ENCODE peak calls at places on chromosome 17, in four cellular contexts. N is lung, K is heart right ventricle, U is breast epithelium. M is an unnamed sample.

GRCh38 chr17:30547778-30548177 is 70.6 kb downstream of the GOSR1 start:
- DNase-seq in K (no peak), U (no peak), N (no peak), M (no peak)

GRCh38 chr17:10754109-10754508 is 24.3 kb upstream of the TMEM220 start:
- DNase-seq in K (peak; percentile 32), N (no peak), U (no peak), M (no peak)

GRCh38 chr17:75553553-75554110 is 28.1 kb downstream of the LLGL2 start:
- DNase-seq in U (no peak), K (no peak), N (no peak), M (no peak)

GRCh38 chr17:74354123-74354522 is 7.5 kb downstream of the BTBD17 start:
- DNase-seq in U (no peak), K (peak; percentile 54), N (no peak), M (no peak)

GRCh38 chr17:39167492-39167891 is 1.5 kb upstream of the ARL5C start:
- DNase-seq in N (no peak), U (no peak), K (peak; percentile 40), M (no peak)

GRCh38 chr17:2054262-2054739 is 602 bp upstream of the HIC1 start:
- DNase-seq in N (no peak), U (no peak), K (no peak), M (no peak)

GRCh38 chr17:78528541-78528940 is 48.7 kb downstream of the DNAH17 start:
- DNase-seq in U (no peak), N (no peak), K (no peak), M (no peak)

GRCh38 chr17:80104956-80105375 is 3.6 kb downstream of the GAA start:
- DNase-seq in N (no peak), K (no peak), U (no peak), M (peak; percentile 53)

GRCh38 chr17:11803635-11804034 is 193.6 kb downstream of the ZNF18 start:
- DNase-seq in K (no peak), U (no peak), N (no peak), M (no peak)

GRCh38 chr17:42112552-42113176 is at the start of gene DHX58:
- DNase-seq in N (peak; percentile 78), K (peak; percentile 56), U (peak; percentile 73), M (peak; percentile 76)

GRCh38 chr17:3723188-3723555 is 531 bp upstream of the HASPIN start:
- DNase-seq in N (no peak), U (no peak), K (no peak), M (no peak)

GRCh38 chr17:1060991-1061390 is 64.1 kb downstream of the TIMM22 start:
- DNase-seq in K (no peak), U (peak; percentile 73), N (peak; percentile 82), M (no peak)

GRCh38 chr17:28189667-28190066 is 129.3 kb upstream of the TMEM97 start:
- DNase-seq in K (no peak), N (no peak), U (no peak), M (no peak)

GRCh38 chr17:33178641-33179040 is 114.5 kb downstream of the ASIC2 start:
- DNase-seq in K (no peak), N (no peak), U (no peak), M (no peak)

GRCh38 chr17:357634-358033 is 5.0 kb upstream of the RPH3AL start:
- DNase-seq in N (no peak), U (no peak), K (no peak), M (peak; percentile 46)

GRCh38 chr17:31492880-31493655 is 101.6 kb downstream of the RAB11FIP4 start:
- DNase-seq in K (no peak), N (peak; percentile 66), U (no peak), M (peak; percentile 49)

GRCh38 chr17:2239882-2240430 is 63.6 kb downstream of the SMG6 start:
- DNase-seq in U (no peak), N (no peak), K (no peak), M (no peak)

GRCh38 chr17:72774251-72774650 is 318.2 kb downstream of the SLC39A11 start:
- DNase-seq in U (no peak), N (no peak), K (no peak), M (no peak)

GRCh38 chr17:7438050-7438614 is 1.2 kb upstream of the FGF11 start:
- DNase-seq in N (peak; percentile 69), K (peak; percentile 82), U (peak; percentile 74), M (no peak)

GRCh38 chr17:58498177-58498828 is 10.1 kb upstream of the HSF5 start:
- DNase-seq in K (no peak), N (no peak), U (no peak), M (no peak)

GRCh38 chr17:58165981-58166380 is 801 bp upstream of the OR4D2 start:
- DNase-seq in N (no peak), K (no peak), U (no peak), M (no peak)

GRCh38 chr17:55398689-55399088 is 22.9 kb downstream of the MMD start:
- DNase-seq in U (no peak), N (no peak), K (no peak), M (no peak)

GRCh38 chr17:63537991-63538692 is 12.1 kb upstream of the DCAF7 start:
- DNase-seq in U (no peak), K (no peak), N (no peak), M (peak; percentile 62)

GRCh38 chr17:64087252-64088005 is 42.5 kb downstream of the ERN1 start:
- DNase-seq in U (no peak), N (no peak), K (no peak), M (no peak)

GRCh38 chr17:41615454-41615853 is 2.9 kb upstream of the KRT16 start:
- DNase-seq in N (no peak), U (peak; percentile 87), K (no peak), M (no peak)

GRCh38 chr17:82915010-82915696 is 75.3 kb upstream of the ZNF750 start:
- DNase-seq in U (no peak), K (no peak), N (no peak), M (no peak)

GRCh38 chr17:82912571-82913089 is 72.8 kb upstream of the ZNF750 start:
- DNase-seq in K (peak; percentile 42), N (no peak), U (no peak), M (peak; percentile 49)

GRCh38 chr17:82913304-82914043 is 73.7 kb upstream of the ZNF750 start:
- DNase-seq in N (no peak), U (no peak), K (no peak), M (no peak)

GRCh38 chr17:82915697-82916027 is 75.8 kb upstream of the ZNF750 start:
- DNase-seq in U (no peak), N (no peak), K (no peak), M (no peak)

DNA sequence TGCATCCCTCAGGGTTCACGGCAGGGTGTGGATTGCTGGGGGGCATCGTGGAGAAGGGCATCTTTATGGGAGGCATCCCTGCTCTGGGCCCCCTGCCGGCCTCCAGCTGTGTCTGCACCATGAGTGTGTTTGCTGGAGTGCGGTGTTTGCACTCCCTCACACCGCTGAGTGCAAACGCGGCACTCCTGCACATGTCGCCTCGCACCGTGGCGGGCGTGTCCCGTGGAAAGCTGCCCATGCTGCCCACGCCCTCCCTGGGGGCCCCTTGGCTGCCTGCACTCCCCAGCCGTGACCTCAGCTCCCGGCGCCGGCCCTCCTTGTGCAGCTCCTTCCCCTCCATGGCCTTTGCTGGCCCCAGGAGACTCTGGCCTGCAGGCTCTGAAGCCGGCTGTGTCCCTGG is 74.6 kb upstream of the ZNF750 start:
- DNase-seq in N (no peak), U (no peak), K (peak; percentile 55), M (peak; percentile 58)
- TF ChIP-seq CTCF in N (no peak), U (no peak), K (peak; percentile 37), M (no peak)

GRCh38 chr17:76581515-76581914 is 4.1 kb downstream of the ST6GALNAC2 start:
- DNase-seq in U (peak; percentile 78), K (no peak), N (no peak), M (no peak)
- H3K4me1 ChIP-seq in U (no peaks in the 10 kb centered on the region), K (peaks cover 19% of the 10 kb centered on the region), N (peaks cover 3% of the 10 kb centered on the region), M (no peaks in the 10 kb centered on the region)

DNA sequence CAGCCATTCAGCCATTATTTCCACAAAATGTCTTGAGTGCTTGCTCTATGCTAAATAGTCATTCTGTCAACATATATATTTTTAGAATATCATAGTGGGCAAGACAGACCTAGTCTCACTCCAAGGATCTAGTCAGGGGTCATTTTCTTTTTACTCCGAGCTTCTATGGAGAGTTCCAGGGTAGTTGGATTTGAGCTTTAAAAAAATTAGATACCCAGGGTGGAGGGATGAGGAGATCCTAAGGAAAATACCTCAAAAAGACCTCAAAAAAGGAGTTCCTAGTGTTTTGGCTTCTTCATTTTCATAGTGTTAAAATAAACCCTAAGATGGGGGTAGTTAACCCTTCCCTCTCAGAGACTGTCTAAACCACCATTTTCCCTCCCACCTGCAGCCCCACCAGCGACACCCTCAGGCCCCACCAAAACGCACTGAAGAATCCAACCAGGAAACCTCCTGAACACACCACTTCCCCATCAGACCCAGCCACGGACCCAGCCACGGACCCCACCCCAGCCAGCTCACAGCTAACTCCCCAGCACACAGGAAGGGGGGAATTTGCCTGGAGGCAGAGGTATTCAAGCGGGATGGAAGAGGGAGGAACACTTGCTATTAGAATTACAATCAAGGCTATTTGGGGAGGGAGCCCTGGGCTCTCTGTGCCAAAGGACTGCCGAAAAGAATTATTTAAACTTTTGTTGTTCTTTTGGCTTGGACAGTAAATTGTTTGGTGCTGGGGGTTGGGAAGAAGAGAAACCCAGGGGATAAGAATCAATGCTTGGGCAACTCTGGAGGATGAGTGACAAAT is 2.2 kb downstream of the ETV4 start:
- DNase-seq in U (no peak), K (no peak), N (no peak), M (no peak)
- TF ChIP-seq CTCF in U (no peak), K (no peak), N (no peak), M (no peak)

DNA sequence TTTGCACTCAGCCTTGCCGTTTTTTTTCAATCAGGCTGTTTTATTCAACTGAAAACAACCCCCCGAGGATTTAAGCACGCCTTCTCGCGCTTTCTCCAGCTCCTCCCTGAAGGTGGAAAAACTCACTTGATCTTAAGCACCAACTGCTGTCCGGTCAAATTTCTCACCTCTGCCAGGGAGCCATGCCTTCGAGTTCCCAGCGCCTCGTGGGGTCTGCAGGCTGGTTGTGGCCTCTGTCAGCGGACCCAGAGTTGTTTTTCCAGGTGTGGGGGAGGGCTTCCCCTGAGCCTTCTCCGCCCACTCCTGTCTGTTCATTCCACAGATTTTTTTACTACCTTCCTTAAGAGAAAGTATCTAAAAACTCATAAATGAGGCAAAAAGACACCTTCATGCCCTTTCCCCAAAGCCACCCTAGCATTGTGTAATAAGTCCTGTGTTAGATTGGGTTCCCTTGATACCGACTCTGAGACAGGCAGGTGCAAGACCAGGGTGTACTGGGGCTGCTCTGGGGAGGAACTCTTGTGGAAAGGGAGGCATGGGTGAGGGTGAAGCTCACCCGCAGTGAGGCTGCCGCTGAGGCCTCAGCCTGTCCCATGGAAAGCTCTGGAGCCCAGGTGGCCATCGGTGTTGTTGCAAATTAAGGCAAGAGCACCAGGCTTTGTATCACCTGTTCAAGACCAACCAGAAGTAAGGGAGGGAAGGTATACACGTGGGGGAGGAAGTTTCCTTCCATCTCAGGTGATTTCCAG is 101.6 kb downstream of the AXIN2 start:
- DNase-seq in U (no peak), K (no peak), N (no peak), M (no peak)
- H3K4me1 ChIP-seq in U (no peaks in the 10 kb centered on the region), K (peaks cover 22% of the 10 kb centered on the region), N (peaks cover 12% of the 10 kb centered on the region), M (no peaks in the 10 kb centered on the region)

GRCh38 chr17:82496529-82497434 is 22.8 kb upstream of the FOXK2 start:
- DNase-seq in K (peak; percentile 97), N (peak; percentile 98), U (peak; percentile 93), M (peak; percentile 97)
- TF ChIP-seq CTCF in K (no peak), N (no peak), U (no peak), M (no peak)

GRCh38 chr17:17722081-17722905 is 41.0 kb downstream of the RAI1 start:
- DNase-seq in N (no peak), K (no peak), U (no peak), M (no peak)

GRCh38 chr17:17724307-17724921 is 43.2 kb downstream of the RAI1 start:
- DNase-seq in K (peak; percentile 59), N (no peak), U (no peak), M (no peak)

GRCh38 chr17:17723354-17724261 is 42.4 kb downstream of the RAI1 start:
- DNase-seq in K (no peak), N (no peak), U (no peak), M (no peak)

GRCh38 chr17:17721140-17721668 is 39.9 kb downstream of the RAI1 start:
- DNase-seq in N (no peak), U (no peak), K (no peak), M (no peak)

GRCh38 chr17:17722906-17723353 is 41.7 kb downstream of the RAI1 start:
- DNase-seq in K (no peak), U (no peak), N (no peak), M (no peak)
- H3K4me1 ChIP-seq in K (peaks cover 75% of the 10 kb centered on the region), U (peaks cover 7% of the 10 kb centered on the region), N (peaks cover 19% of the 10 kb centered on the region), M (no peaks in the 10 kb centered on the region)

M was measured in pancreas.